ENCODE peak calls at places on chromosome 6, in ten cellular contexts. X is erythroblast; V is psoas muscle; C is tibial artery; J is stimulated activated CD8-positive, alpha-beta memory T cell treated with anti-CD3 and anti-CD28 coated beads, Interleukin-2, amount 100 ng/mL, for 48 hours; S is iris pigment epithelial cell; I is ACHN; T is neural crest cell; Z is fibroblast of the aortic adventitia; L is Calu3. K is an unnamed sample.

GRCh38 chr6:21325201-21325856 is 268.2 kb upstream of the SOX4 start:
- DNase-seq in X (no peak), V (no peak), C (no peak), J (no peak), S (no peak), I (no peak), T (no peak), Z (no peak), L (no peak), K (peak)

GRCh38 chr6:141451508-141452353 is 681.0 kb upstream of the GJE1 start:
- DNase-seq in X (no peak), V (no peak), C (no peak), J (no peak), S (peak), I (peak), T (no peak), Z (peak), L (no peak), K (no peak)

GRCh38 chr6:116073765-116074450 is 13.2 kb upstream of the FRK start:
- DNase-seq in X (no peak), V (no peak), C (no peak), J (no peak), S (peak), I (peak), T (no peak), Z (peak), L (no peak), K (no peak)

GRCh38 chr6:43054206-43054943 is 724 bp upstream of the CUL7 start:
- DNase-seq in X (peak), V (no peak), C (no peak), J (no peak), S (no peak), I (no peak), T (no peak), Z (no peak), L (no peak), K (no peak)

GRCh38 chr6:90896165-90896549 is 309.3 kb upstream of the MAP3K7 start:
- DNase-seq in X (no peak), V (no peak), C (no peak), J (no peak), S (no peak), I (no peak), T (no peak), Z (no peak), L (no peak), K (no peak)

GRCh38 chr6:38169826-38170526 is 350.4 kb downstream of the ZFAND3 start:
- DNase-seq in X (no peak), V (no peak), C (no peak), J (no peak), S (no peak), I (no peak), T (no peak), Z (no peak), L (no peak), K (no peak)

GRCh38 chr6:139644821-139645220 is 270.4 kb upstream of the CITED2 start:
- DNase-seq in X (no peak), V (no peak), C (no peak), J (no peak), S (peak), I (no peak), T (no peak), Z (peak), L (no peak), K (no peak)

GRCh38 chr6:14862845-14863244 is 383.0 kb upstream of the JARID2 start:
- DNase-seq in X (no peak), V (no peak), C (no peak), J (no peak), S (no peak), I (no peak), T (no peak), Z (no peak), L (no peak), K (no peak)

GRCh38 chr6:29112135-29112534 is 4.3 kb downstream of the OR2J3 start:
- DNase-seq in X (no peak), V (no peak), C (no peak), J (no peak), S (no peak), I (no peak), T (no peak), Z (no peak), L (peak), K (no peak)

GRCh38 chr6:89272611-89273010 is 42.5 kb downstream of the GABRR2 start:
- DNase-seq in X (no peak), V (no peak), C (no peak), J (no peak), S (no peak), I (no peak), T (no peak), Z (no peak), L (no peak), K (no peak)

GRCh38 chr6:151179321-151179720 is 60.4 kb upstream of the AKAP12 start:
- DNase-seq in X (no peak), V (no peak), C (no peak), J (no peak), S (peak), I (no peak), T (no peak), Z (peak), L (no peak), K (no peak)